ENCODE peak calls at places on chromosomes 2 and 18, in six cellular contexts. O is activated CD4-positive, alpha-beta T cell treated with anti-CD3 and anti-CD28 coated beads for 24 hours; Z is endothelial cell; H is stimulated activated CD8-positive, alpha-beta memory T cell treated with anti-CD3 and anti-CD28 coated beads, Interleukin-2, amount 100 ng/mL, for 48 hours; K is NCI-H2171 treated with DMSO at 0.1 percent for 48 hours; D is left lobe of liver. U is an unnamed sample.

GRCh38 chr2:39497077-39497867 is 60.2 kb upstream of the MAP4K3 start:
- DNase-seq in O (no peak), Z (no peak), H (no peak), K (no peak), D (no peak), U (no peak)

GRCh38 chr2:135607561-135607960 is 76.3 kb downstream of the R3HDM1 start:
- DNase-seq in O (no peak), Z (no peak), H (no peak), K (no peak), D (no peak), U (no peak)

GRCh38 chr18:21270453-21270852 is 28.4 kb downstream of the GREB1L start:
- DNase-seq in O (no peak), Z (no peak), H (no peak), K (no peak), D (no peak), U (no peak)

GRCh38 chr2:224869601-224870000 is 153.4 kb upstream of the CCDC195 start:
- DNase-seq in O (no peak), Z (no peak), H (no peak), K (no peak), D (no peak), U (no peak)

GRCh38 chr2:146818122-146818521 is 1026.7 kb upstream of the ACVR2A start:
- DNase-seq in O (no peak), Z (no peak), H (no peak), K (no peak), D (no peak), U (no peak)

GRCh38 chr2:20676353-20677215 is 9.6 kb downstream of the GDF7 start:
- DNase-seq in O (no peak), Z (no peak), H (no peak), K (no peak), D (peak), U (no peak)

GRCh38 chr2:170377469-170378207 is 199.7 kb downstream of the MYO3B start:
- DNase-seq in O (no peak), Z (no peak), H (no peak), K (peak), D (no peak), U (no peak)

GRCh38 chr2:71938108-71938507 is 209.6 kb downstream of the CYP26B1 start:
- DNase-seq in O (no peak), Z (no peak), H (no peak), K (no peak), D (no peak), U (no peak)

GRCh38 chr2:64019083-64019974 is at the start of gene VPS54:
- DNase-seq in O (peak), Z (peak), H (peak), K (peak), D (peak), U (peak)

GRCh38 chr2:29802976-29803375 is 118.4 kb downstream of the ALK start:
- DNase-seq in O (no peak), Z (no peak), H (no peak), K (no peak), D (no peak), U (no peak)

GRCh38 chr2:202360646-202361045 is 15.5 kb upstream of the BMPR2 start:
- DNase-seq in O (no peak), Z (no peak), H (no peak), K (no peak), D (no peak), U (no peak)

GRCh38 chr2:232927041-232927792 is 57.2 kb downstream of the SNORC start:
- DNase-seq in O (no peak), Z (peak), H (peak), K (no peak), D (no peak), U (no peak)

GRCh38 chr18:11998182-11998581 is 16.9 kb downstream of the IMPA2 start:
- DNase-seq in O (no peak), Z (no peak), H (no peak), K (no peak), D (no peak), U (no peak)

GRCh38 chr2:1632006-1632348 is 112.3 kb downstream of the PXDN start:
- DNase-seq in O (no peak), Z (no peak), H (no peak), K (no peak), D (no peak), U (no peak)

GRCh38 chr2:44838116-44838790 is 103.2 kb upstream of the SIX3 start:
- DNase-seq in O (no peak), Z (no peak), H (no peak), K (no peak), D (no peak), U (no peak)

GRCh38 chr2:112481528-112482228 is at the start of gene TTL:
- DNase-seq in O (peak), Z (peak), H (peak), K (peak), D (peak), U (peak)

GRCh38 chr2:182506606-182507005 is 79.8 kb upstream of the PDE1A start:
- DNase-seq in O (no peak), Z (peak), H (no peak), K (no peak), D (no peak), U (no peak)

GRCh38 chr2:187003038-187003543 is 154.1 kb upstream of the ZSWIM2 start:
- DNase-seq in O (no peak), Z (no peak), H (no peak), K (no peak), D (no peak), U (no peak)

GRCh38 chr2:8162602-8163001 is 519.3 kb upstream of the ID2 start:
- DNase-seq in O (no peak), Z (no peak), H (no peak), K (no peak), D (no peak), U (no peak)

GRCh38 chr2:234977228-234977679 is 25.4 kb downstream of the SH3BP4 start:
- DNase-seq in O (no peak), Z (no peak), H (no peak), K (no peak), D (no peak), U (no peak)

GRCh38 chr2:68888038-68888704 is 17.0 kb upstream of the BMP10 start:
- DNase-seq in O (no peak), Z (no peak), H (no peak), K (no peak), D (no peak), U (no peak)

GRCh38 chr2:81445176-81445575 is 1140.6 kb upstream of the LRRTM1 start:
- DNase-seq in O (no peak), Z (no peak), H (no peak), K (no peak), D (no peak), U (no peak)

GRCh38 chr2:121087117-121087516 is 197.9 kb downstream of the TFCP2L1 start:
- DNase-seq in O (no peak), Z (no peak), H (no peak), K (no peak), D (no peak), U (no peak)

GRCh38 chr2:28904295-28904694 is 9.8 kb downstream of the WDR43 start:
- DNase-seq in O (no peak), Z (no peak), H (no peak), K (no peak), D (no peak), U (no peak)

GRCh38 chr2:240013343-240013742 is 11.8 kb downstream of the NDUFA10 start:
- DNase-seq in O (no peak), Z (no peak), H (no peak), K (no peak), D (no peak), U (no peak)

GRCh38 chr2:117523267-117523666 is 291.2 kb upstream of the DDX18 start:
- DNase-seq in O (no peak), Z (no peak), H (no peak), K (peak), D (peak), U (no peak)

GRCh38 chr2:228699400-228699799 is 517.9 kb upstream of the SPHKAP start:
- DNase-seq in O (no peak), Z (no peak), H (no peak), K (no peak), D (no peak), U (no peak)

GRCh38 chr18:44765451-44765850 is 84.8 kb downstream of the SETBP1 start:
- DNase-seq in O (no peak), Z (no peak), H (no peak), K (peak), D (no peak), U (no peak)

GRCh38 chr2:120013569-120014223 is 819 bp downstream of the EPB41L5 start:
- DNase-seq in O (no peak), Z (no peak), H (no peak), K (peak), D (no peak), U (peak)